ENCODE peak calls at places on chromosome 9, in nine cellular contexts. M, G, Z, C, N, I, A, K and J are unnamed samples.

GRCh38 chr9:75061169-75061568 is 26.8 kb downstream of the NMRK1 start:
- DNase-seq in K (no peak), G (no peak), I (no peak), N (no peak), C (no peak), A (no peak), Z (no peak), M (no peak), J (no peak)

GRCh38 chr9:129245276-129245675 is 67.2 kb upstream of the IER5L start:
- DNase-seq in Z (no peak), M (no peak), G (no peak), N (no peak), K (no peak), C (peak; percentile 18), A (peak; percentile 18), I (peak; percentile 47), J (no peak)

GRCh38 chr9:79287881-79288280 is 283.9 kb upstream of the TLE4 start:
- DNase-seq in N (no peak), M (no peak), C (no peak), I (no peak), K (no peak), A (no peak), G (no peak), Z (no peak), J (no peak)

GRCh38 chr9:31137850-31138160 is 1246.6 kb upstream of the ACO1 start:
- DNase-seq in I (peak; percentile 61), A (peak; percentile 54), M (no peak), C (peak; percentile 18), G (no peak), N (no peak), Z (no peak), K (no peak), J (no peak)

GRCh38 chr9:70021026-70021571 is 22.5 kb upstream of the MAMDC2 start:
- DNase-seq in M (no peak), Z (no peak), A (peak; percentile 79), G (no peak), N (no peak), C (peak; percentile 84), I (peak; percentile 96), K (no peak), J (no peak)

GRCh38 chr9:72156586-72156985 is 7.3 kb downstream of the GDA start:
- DNase-seq in M (no peak), I (no peak), N (no peak), A (no peak), Z (no peak), C (no peak), K (no peak), G (no peak), J (no peak)

GRCh38 chr9:27276182-27277030 is 20.5 kb downstream of the EQTN start:
- DNase-seq in K (peak; percentile 50), Z (peak; percentile 16), C (peak; percentile 77), I (peak; percentile 67), G (no peak), N (peak; percentile 48), M (peak; percentile 8), A (peak; percentile 78), J (peak; percentile 20)

GRCh38 chr9:83521017-83521810 is 17.0 kb downstream of the FRMD3 start:
- DNase-seq in I (no peak), Z (no peak), M (no peak), G (no peak), A (no peak), K (no peak), C (no peak), N (no peak), J (no peak)

GRCh38 chr9:123834907-123835562 is 94.9 kb downstream of the DENND1A start:
- DNase-seq in G (no peak), A (peak; percentile 45), I (peak; percentile 3), M (no peak), Z (no peak), C (peak; percentile 43), N (peak; percentile 93), K (peak; percentile 48), J (peak; percentile 28)

GRCh38 chr9:120372040-120372439 is 207.9 kb downstream of the CDK5RAP2 start:
- DNase-seq in Z (no peak), G (no peak), M (no peak), C (no peak), K (no peak), N (no peak), A (no peak), I (no peak), J (no peak)

GRCh38 chr9:21681641-21682040 is 120.8 kb upstream of the MTAP start:
- DNase-seq in G (no peak), K (no peak), I (peak; percentile 94), Z (peak; percentile 20), M (no peak), C (peak; percentile 65), N (no peak), A (peak; percentile 79), J (no peak)

GRCh38 chr9:127029548-127029947 is 92.9 kb downstream of the ANGPTL2 start:
- DNase-seq in K (no peak), I (no peak), N (no peak), C (no peak), A (no peak), Z (no peak), G (no peak), M (no peak), J (no peak)

GRCh38 chr9:135080286-135081263 is 6.9 kb upstream of the OLFM1 start:
- DNase-seq in C (no peak), G (no peak), N (no peak), K (no peak), A (no peak), Z (no peak), I (no peak), M (no peak), J (no peak)

GRCh38 chr9:73979894-73980264 is 517.3 kb upstream of the RORB start:
- DNase-seq in M (no peak), K (no peak), C (no peak), N (no peak), I (no peak), A (no peak), Z (no peak), G (no peak), J (no peak)

GRCh38 chr9:76651114-76651697 is 113.0 kb upstream of the PCA3 start:
- DNase-seq in C (no peak), K (peak; percentile 12), A (peak; percentile 50), Z (no peak), M (no peak), I (no peak), G (no peak), N (no peak), J (no peak)

GRCh38 chr9:10633785-10634184 is 21.0 kb upstream of the PTPRD start:
- DNase-seq in K (no peak), A (no peak), C (no peak), I (no peak), N (no peak), M (no peak), Z (no peak), G (no peak), J (no peak)

GRCh38 chr9:36971935-36972488 is 62.1 kb downstream of the PAX5 start:
- DNase-seq in K (no peak), C (no peak), M (no peak), I (no peak), A (no peak), N (no peak), Z (no peak), G (no peak), J (no peak)

GRCh38 chr9:121962421-121962820 is 130.7 kb downstream of the TTLL11 start:
- DNase-seq in C (peak; percentile 36), G (no peak), I (peak; percentile 51), Z (no peak), A (no peak), K (no peak), M (no peak), N (no peak), J (no peak)

GRCh38 chr9:130258999-130259398 is 6.6 kb upstream of the HMCN2 start:
- DNase-seq in Z (no peak), C (no peak), N (no peak), M (no peak), K (no peak), G (no peak), I (no peak), A (no peak), J (no peak)

GRCh38 chr9:27534131-27534530 is 4.5 kb upstream of the MOB3B start:
- DNase-seq in N (no peak), I (no peak), Z (no peak), M (no peak), C (no peak), A (no peak), G (no peak), K (no peak), J (no peak)

GRCh38 chr9:136521541-136521940 is 24.3 kb downstream of the NOTCH1 start:
- DNase-seq in M (no peak), A (no peak), K (no peak), C (no peak), N (no peak), Z (no peak), I (no peak), G (no peak), J (no peak)

GRCh38 chr9:70484232-70485130 is 70.0 kb upstream of the KLF9 start:
- DNase-seq in Z (peak; percentile 12), G (no peak), C (peak; percentile 95), A (peak; percentile 95), N (peak; percentile 53), M (no peak), I (peak; percentile 85), K (peak; percentile 41), J (peak; percentile 42)

GRCh38 chr9:8872802-8873201 is 1073.2 kb upstream of the DMAC1 start:
- DNase-seq in I (no peak), N (no peak), C (peak; percentile 8), M (no peak), G (no peak), K (no peak), Z (no peak), A (no peak), J (no peak)